ENCODE peak calls at places on chromosomes 6 and 20, in seven cellular contexts. Q is IMR-90, H is mesenchymal stem cell, T is H9, N is neuronal stem cell, U is H1, I is trophoblast cell. B is an unnamed sample.

GRCh38 chr6:121896363-121896762 is 460.9 kb downstream of the GJA1 start:
- DNase-seq in Q (no peak), H (no peak), T (no peak), N (no peak), U (no peak), I (no peak), B (no peak)

GRCh38 chr6:139659196-139659595 is 284.7 kb upstream of the CITED2 start:
- DNase-seq in Q (no peak), H (no peak), T (no peak), N (no peak), U (no peak), I (peak), B (no peak)

GRCh38 chr6:3732345-3733141 is 19.0 kb downstream of the PXDC1 start:
- DNase-seq in Q (peak), H (peak), T (peak), N (peak), U (no peak), I (peak), B (peak)

GRCh38 chr6:3509326-3509725 is 52.5 kb upstream of the SLC22A23 start:
- DNase-seq in Q (peak), H (no peak), T (no peak), N (no peak), U (no peak), I (no peak), B (no peak)

GRCh38 chr6:138272543-138273305 is 54.4 kb upstream of the PBOV1 start:
- DNase-seq in Q (peak), H (no peak), T (no peak), N (no peak), U (no peak), I (no peak), B (peak)

GRCh38 chr6:170011233-170012142 is 260.1 kb downstream of the ERMARD start:
- DNase-seq in Q (no peak), H (no peak), T (peak), N (no peak), U (no peak), I (no peak), B (peak)

GRCh38 chr6:39296745-39297640 is 17.2 kb downstream of the KCNK17 start:
- DNase-seq in Q (peak), H (no peak), T (no peak), N (no peak), U (no peak), I (no peak), B (no peak)

GRCh38 chr6:130965657-130966056 is 97.4 kb downstream of the EPB41L2 start:
- DNase-seq in Q (peak), H (no peak), T (no peak), N (no peak), U (no peak), I (no peak), B (no peak)

GRCh38 chr6:3615391-3616380 is 135.8 kb downstream of the PXDC1 start:
- DNase-seq in Q (no peak), H (no peak), T (no peak), N (no peak), U (no peak), I (no peak), B (no peak)

GRCh38 chr6:86535141-86535540 is 402.2 kb upstream of the HTR1E start:
- DNase-seq in Q (no peak), H (no peak), T (no peak), N (no peak), U (no peak), I (no peak), B (no peak)

GRCh38 chr20:11338506-11339306 is 579.0 kb upstream of the BTBD3 start:
- DNase-seq in Q (peak), H (peak), T (no peak), N (no peak), U (no peak), I (no peak), B (peak)

GRCh38 chr20:49323622-49324238 is 45.9 kb upstream of the ZNFX1 start:
- DNase-seq in Q (peak), H (peak), T (peak), N (no peak), U (no peak), I (no peak), B (peak)

GRCh38 chr6:98847767-98848538 is 13.6 kb downstream of the POU3F2 start:
- DNase-seq in Q (no peak), H (no peak), T (peak), N (no peak), U (no peak), I (no peak), B (no peak)

GRCh38 chr6:44138717-44139350 is 11.5 kb downstream of the TMEM63B start:
- DNase-seq in Q (no peak), H (no peak), T (no peak), N (no peak), U (no peak), I (no peak), B (no peak)

GRCh38 chr6:123091896-123092271 is 95.8 kb downstream of the CLVS2 start:
- DNase-seq in Q (no peak), H (no peak), T (no peak), N (no peak), U (no peak), I (no peak), B (no peak)

GRCh38 chr20:45611054-45611453 is 18.5 kb upstream of the WFDC10A start:
- DNase-seq in Q (peak), H (peak), T (no peak), N (no peak), U (no peak), I (no peak), B (no peak)

GRCh38 chr6:106870069-106870468 is 104.5 kb downstream of the CD24 start:
- DNase-seq in Q (peak), H (peak), T (no peak), N (no peak), U (no peak), I (peak), B (no peak)

GRCh38 chr20:48051810-48052491 is 266.7 kb upstream of the SULF2 start:
- DNase-seq in Q (peak), H (peak), T (no peak), N (no peak), U (no peak), I (no peak), B (no peak)

GRCh38 chr6:64984947-64985346 is 722.1 kb downstream of the EYS start:
- DNase-seq in Q (no peak), H (peak), T (no peak), N (peak), U (no peak), I (no peak), B (peak)

GRCh38 chr6:134253681-134254080 is 64.2 kb downstream of the SGK1 start:
- DNase-seq in Q (peak), H (peak), T (no peak), N (peak), U (no peak), I (no peak), B (no peak)

GRCh38 chr20:708956-709355 is 33.4 kb upstream of the SCRT2 start:
- DNase-seq in Q (no peak), H (no peak), T (peak), N (no peak), U (no peak), I (no peak), B (peak)

GRCh38 chr6:148342146-148343027 is at the start of gene SASH1:
- DNase-seq in Q (peak), H (peak), T (peak), N (peak), U (peak), I (peak), B (peak)

GRCh38 chr6:34877869-34878485 is 9.9 kb downstream of the TAF11 start:
- DNase-seq in Q (no peak), H (no peak), T (no peak), N (no peak), U (no peak), I (no peak), B (no peak)

GRCh38 chr6:82554706-82555105 is 191.1 kb downstream of the TPBG start:
- DNase-seq in Q (no peak), H (no peak), T (no peak), N (no peak), U (no peak), I (peak), B (no peak)

GRCh38 chr6:137846772-137847313 is 20.2 kb upstream of the TNFAIP3 start:
- DNase-seq in Q (no peak), H (no peak), T (no peak), N (no peak), U (no peak), I (no peak), B (no peak)

GRCh38 chr6:26331809-26332226 is 33.2 kb upstream of the BTN3A2 start:
- DNase-seq in Q (no peak), H (peak), T (no peak), N (no peak), U (no peak), I (no peak), B (no peak)

GRCh38 chr6:12584631-12585405 is 131.7 kb upstream of the PHACTR1 start:
- DNase-seq in Q (no peak), H (no peak), T (no peak), N (no peak), U (no peak), I (peak), B (peak)

GRCh38 chr20:46401478-46401860 is 4.9 kb downstream of the ELMO2 start:
- DNase-seq in Q (no peak), H (peak), T (no peak), N (no peak), U (no peak), I (no peak), B (no peak)

GRCh38 chr6:169370054-169370453 is 116.4 kb upstream of the THBS2 start:
- DNase-seq in Q (peak), H (no peak), T (no peak), N (no peak), U (no peak), I (no peak), B (no peak)

GRCh38 chr20:60427516-60427915 is 469.3 kb downstream of the CDH26 start:
- DNase-seq in Q (no peak), H (no peak), T (no peak), N (no peak), U (no peak), I (no peak), B (no peak)

GRCh38 chr6:87716928-87717655 is 15.1 kb upstream of the AKIRIN2 start:
- DNase-seq in Q (no peak), H (no peak), T (no peak), N (no peak), U (no peak), I (no peak), B (no peak)

GRCh38 chr20:13788167-13788834 is 3.5 kb downstream of the NDUFAF5 start:
- DNase-seq in Q (peak), H (peak), T (peak), N (peak), U (no peak), I (peak), B (peak)

GRCh38 chr6:7260291-7261029 is 52.5 kb downstream of the SSR1 start:
- DNase-seq in Q (no peak), H (no peak), T (no peak), N (no peak), U (no peak), I (no peak), B (peak)
- H2AK5ac ChIP-seq in Q (peak), H (no peak), T (no peak), N (peak), U (peak), I (no peak), B (no peak)

GRCh38 chr20:43247361-43247760 is 57.7 kb upstream of the PTPRT start:
- DNase-seq in Q (no peak), H (no peak), T (no peak), N (no peak), U (no peak), I (no peak), B (no peak)

GRCh38 chr20:43244647-43245046 is 54.9 kb upstream of the PTPRT start:
- DNase-seq in Q (no peak), H (no peak), T (no peak), N (no peak), U (no peak), I (no peak), B (no peak)

GRCh38 chr20:43243672-43244269 is 54.1 kb upstream of the PTPRT start:
- DNase-seq in Q (no peak), H (no peak), T (peak), N (no peak), U (no peak), I (no peak), B (peak)

DNA sequence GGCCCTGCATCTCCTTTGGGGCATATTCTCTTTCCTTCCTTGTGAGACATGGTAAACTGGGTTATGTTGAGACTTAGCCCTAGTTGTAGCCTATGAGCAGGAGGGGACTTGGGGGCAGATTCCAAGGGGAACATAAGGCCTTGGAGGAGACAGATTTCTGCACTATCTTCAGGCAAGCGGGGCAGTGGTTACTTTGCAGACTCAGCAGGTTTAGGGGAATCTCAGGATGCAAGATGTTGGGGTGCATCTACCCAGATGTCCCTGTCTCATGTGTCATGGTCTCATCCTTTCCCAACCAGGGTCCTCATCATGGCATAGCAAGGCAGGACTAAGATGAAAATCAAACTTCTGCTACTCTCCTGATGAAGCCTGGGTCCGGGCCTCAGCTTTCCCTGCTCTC is 58.6 kb upstream of the PTPRT start:
- DNase-seq in Q (no peak), H (no peak), T (no peak), N (no peak), U (no peak), I (no peak), B (no peak)
- H3K18ac ChIP-seq in Q (no peak), H (no peak), T (no peak), N (no peak), U (no peak), I (no peak), B (no peak)

GRCh38 chr6:154532426-154532825 is 21.9 kb upstream of the CNKSR3 start:
- DNase-seq in Q (no peak), H (no peak), T (no peak), N (no peak), U (no peak), I (no peak), B (no peak)
- H2AK5ac ChIP-seq in Q (no peak), H (no peak), T (no peak), N (no peak), U (no peak), I (no peak), B (no peak)

DNA sequence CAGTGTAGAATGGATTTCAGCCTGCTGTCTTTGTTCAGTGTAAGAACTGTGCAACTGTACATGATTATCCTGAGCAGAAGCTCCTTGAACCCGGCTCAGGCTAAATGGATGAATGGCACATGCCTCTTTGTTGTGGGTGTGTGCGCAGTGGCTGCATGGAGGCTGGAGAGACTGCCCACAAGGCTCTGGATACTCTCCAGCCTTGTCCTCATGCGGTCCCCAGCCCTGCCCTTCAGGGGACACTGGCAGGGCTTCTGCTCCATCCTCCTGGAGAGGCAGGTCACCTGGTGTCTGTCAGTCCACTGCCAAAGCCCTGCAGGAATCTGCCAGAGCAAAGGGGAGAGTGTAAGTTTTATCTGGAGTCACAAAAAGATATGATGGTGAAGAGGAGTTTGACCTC is 241.7 kb upstream of the EXOC2 start:
- DNase-seq in Q (no peak), H (no peak), T (no peak), N (no peak), U (no peak), I (no peak), B (no peak)
- H3K18ac ChIP-seq in Q (no peak), H (no peak), T (no peak), N (no peak), U (no peak), I (no peak), B (no peak)

B was measured in mesendoderm.